ENCODE peak calls at places on chromosomes 16 and 17, in six cellular contexts. Q, C, P, K, A and Y are unnamed samples. For H3K27me3, the result is how much of the 10 kb centered on the place peaks cover.

GRCh38 chr16:13909872-13910303 is 10.1 kb upstream of the ERCC4 start:
- DNase-seq in Q (no peak), A (no peak), P (peak), C (peak), K (peak), Y (peak)

GRCh38 chr16:11877374-11877773 is 26.0 kb upstream of the RSL1D1 start:
- DNase-seq in P (no peak), Q (no peak), A (no peak), K (peak), C (no peak), Y (no peak)

GRCh38 chr17:42116705-42117396 is 4.3 kb downstream of the KAT2A start:
- DNase-seq in Q (peak), K (peak), C (peak), A (peak), P (peak), Y (peak)

GRCh38 chr16:610513-611381 is 20.0 kb upstream of the WFIKKN1 start:
- DNase-seq in Q (peak), A (peak), C (no peak), K (no peak), P (no peak), Y (no peak)

GRCh38 chr17:83006515-83007455 is 72.6 kb upstream of the METRNL start:
- DNase-seq in P (no peak), C (no peak), A (no peak), K (no peak), Q (no peak), Y (no peak)

GRCh38 chr16:1786242-1787055 is 3.7 kb downstream of the NUBP2 start:
- DNase-seq in Q (no peak), P (no peak), K (no peak), C (no peak), A (no peak), Y (no peak)

GRCh38 chr16:68275611-68276191 is 11.4 kb downstream of the SLC7A6 start:
- DNase-seq in K (no peak), C (no peak), Q (no peak), A (peak), P (no peak), Y (peak)

GRCh38 chr17:82978765-82979349 is 100.6 kb upstream of the METRNL start:
- DNase-seq in P (no peak), K (no peak), A (no peak), C (no peak), Q (no peak), Y (no peak)

GRCh38 chr16:10878644-10879498 is 1.9 kb downstream of the CIITA start:
- DNase-seq in P (no peak), C (no peak), A (no peak), K (peak), Q (no peak), Y (peak)

GRCh38 chr17:17621254-17621653 is 29.7 kb upstream of the PEMT start:
- DNase-seq in Q (no peak), K (no peak), A (no peak), P (no peak), C (no peak), Y (no peak)

GRCh38 chr16:29316673-29317237 is 89.8 kb downstream of the NPIPB11 start:
- DNase-seq in P (no peak), A (no peak), Q (no peak), K (no peak), C (no peak), Y (no peak)

GRCh38 chr17:47956818-47957590 is 679 bp downstream of the PRR15L start:
- DNase-seq in Q (no peak), A (no peak), K (no peak), P (no peak), C (no peak), Y (no peak)

GRCh38 chr16:48522041-48522440 is 87.9 kb downstream of the N4BP1 start:
- DNase-seq in P (no peak), A (no peak), K (no peak), Q (no peak), C (no peak), Y (no peak)

GRCh38 chr17:66939461-66940114 is 24.9 kb upstream of the CACNG4 start:
- DNase-seq in P (no peak), K (no peak), A (no peak), C (no peak), Q (no peak), Y (no peak)

GRCh38 chr17:66941773-66942452 is 22.6 kb upstream of the CACNG4 start:
- DNase-seq in Q (no peak), C (no peak), A (no peak), K (no peak), P (no peak), Y (no peak)

GRCh38 chr17:66942453-66943264 is 21.8 kb upstream of the CACNG4 start:
- DNase-seq in C (no peak), Q (no peak), A (no peak), P (no peak), K (no peak), Y (no peak)

GRCh38 chr17:66943484-66943883 is 21.0 kb upstream of the CACNG4 start:
- DNase-seq in P (no peak), K (no peak), A (no peak), Q (no peak), C (no peak), Y (no peak)

DNA sequence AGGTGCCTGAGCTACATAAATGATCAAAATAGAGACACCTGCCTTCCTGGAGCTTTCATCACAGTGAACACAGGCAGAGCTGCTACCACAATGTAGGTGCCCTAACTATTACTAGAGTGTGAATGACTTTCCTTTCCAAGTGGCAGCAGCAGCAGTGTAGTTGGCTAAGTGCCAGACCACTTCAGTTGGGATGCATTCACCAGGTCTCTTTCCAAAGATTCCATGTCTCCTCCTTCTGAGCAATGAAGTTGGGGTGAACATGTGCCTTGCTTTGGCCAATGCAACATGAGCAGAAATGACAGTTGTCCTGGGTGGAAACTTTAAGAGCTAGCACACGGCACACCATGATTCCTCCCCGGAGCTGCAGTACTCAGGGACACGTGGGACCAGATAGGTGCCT is 23.3 kb upstream of the CACNG4 start:
- DNase-seq in K (no peak), C (no peak), Q (no peak), A (no peak), P (no peak), Y (no peak)
- H3K27me3 ChIP-seq in K (under half), C (half or more), Q (under half), A (under half), P (under half), Y (under half)

GRCh38 chr16:89325861-89326471 is 108.5 kb downstream of the ZNF778 start:
- DNase-seq in P (peak), C (peak), K (peak), A (no peak), Q (no peak), Y (peak)
- H3K4me3 ChIP-seq in P (peak), C (no peak), K (no peak), A (peak), Q (no peak), Y (peak)

GRCh38 chr16:30821891-30822290 is 34.9 kb upstream of the ZNF629 start:
- DNase-seq in K (no peak), P (no peak), A (no peak), C (no peak), Q (no peak), Y (no peak)

GRCh38 chr16:30816769-30817168 is 29.8 kb upstream of the ZNF629 start:
- DNase-seq in C (no peak), A (no peak), P (no peak), K (no peak), Q (no peak), Y (no peak)

DNA sequence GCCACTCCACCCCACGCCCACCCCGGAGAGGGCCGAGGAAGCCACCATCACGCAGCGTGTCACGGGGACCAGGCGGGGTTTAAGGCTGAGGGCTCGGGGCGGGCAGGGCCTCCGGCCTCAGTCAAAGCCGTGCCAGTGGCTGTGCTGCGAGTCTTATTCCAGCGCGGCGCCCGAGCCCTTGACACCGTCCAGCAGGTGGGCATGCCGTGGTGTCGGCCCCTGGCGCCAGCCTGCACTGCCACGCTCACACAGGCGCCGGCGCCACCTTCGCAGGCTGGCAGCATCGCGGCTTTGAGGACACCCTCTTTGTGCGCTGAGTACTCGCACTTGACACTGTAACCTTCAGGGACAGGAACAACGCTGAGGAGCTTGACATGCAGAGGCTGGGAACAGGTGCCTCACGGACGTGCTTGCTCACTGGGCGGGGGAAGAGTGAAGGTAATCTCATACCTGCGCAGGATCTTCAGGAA is 34.0 kb upstream of the ZNF629 start:
- DNase-seq in K (no peak), P (no peak), C (no peak), A (no peak), Q (no peak), Y (no peak)
- H3K27me3 ChIP-seq in K (under half), P (under half), C (under half), A (under half), Q (under half), Y (under half)

GRCh38 chr17:27087935-27088766 is 205.8 kb upstream of the WSB1 start:
- DNase-seq in P (no peak), A (no peak), Q (no peak), K (no peak), C (no peak), Y (no peak)
- H3K4me3 ChIP-seq in P (no peak), A (no peak), Q (no peak), K (no peak), C (no peak), Y (no peak)

DNA sequence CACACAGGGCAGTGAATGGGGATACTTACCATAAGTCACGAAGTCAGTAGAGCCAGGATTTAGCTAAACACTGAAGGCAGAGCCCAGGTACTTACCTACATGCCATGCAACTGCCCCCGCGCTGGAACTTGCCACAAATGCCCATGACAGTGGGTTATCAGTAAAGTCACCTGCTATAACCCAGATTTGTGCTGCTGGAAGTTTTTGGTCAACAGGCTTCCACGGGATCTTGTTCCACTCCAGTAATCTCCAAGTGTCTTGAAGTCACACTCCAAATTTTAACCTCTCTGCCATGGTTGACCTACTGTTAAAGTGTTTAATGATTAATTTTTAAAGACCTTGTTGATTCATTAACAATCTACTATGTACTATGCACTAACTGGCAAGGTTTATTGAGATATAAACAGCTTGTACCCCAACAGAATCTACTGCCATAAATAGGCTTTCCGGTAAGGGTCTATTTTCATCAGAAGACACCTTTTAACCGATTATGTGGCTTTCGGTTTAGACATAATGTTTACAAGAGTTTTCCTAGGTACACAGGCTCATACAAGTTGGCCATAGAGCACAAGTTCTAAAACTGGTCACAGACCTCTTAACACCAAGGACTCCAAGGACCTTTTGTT is 6.3 kb upstream of the SLC5A11 start:
- DNase-seq in K (no peak), A (no peak), Q (no peak), C (no peak), P (no peak), Y (no peak)
- H3K27me3 ChIP-seq in K (under half), A (under half), Q (under half), C (under half), P (under half), Y (under half)

GRCh38 chr17:61413654-61414133 is 14.1 kb downstream of the TBX2 start:
- DNase-seq in Q (no peak), A (no peak), K (no peak), C (no peak), P (no peak), Y (no peak)
- H3K4me3 ChIP-seq in Q (peak), A (no peak), K (no peak), C (no peak), P (peak), Y (no peak)